ENCODE peak calls at places on chromosomes 2 and 18, in five cellular contexts. One of them, this sample, is unnamed.

GRCh38 chr2:176555781-176556180 is 286.5 kb downstream of the MTX2 start:
- DNase-seq in memory B cell: no peak
- DNase-seq in NCI-H345: no peak
- DNase-seq in kidney: no peak
- DNase-seq in stimulated activated CD4-positive, alpha-beta T cell treated with anti-CD3 and anti-CD28 coated beads, Interleukin-15, amount 100 ng/mL, for 1 hour: no peak
- DNase-seq in this sample: no peak

GRCh38 chr2:179051250-179051649 is 1.3 kb upstream of the CCDC141 start:
- DNase-seq in memory B cell: no peak
- DNase-seq in NCI-H345: no peak
- DNase-seq in kidney: no peak
- DNase-seq in stimulated activated CD4-positive, alpha-beta T cell treated with anti-CD3 and anti-CD28 coated beads, Interleukin-15, amount 100 ng/mL, for 1 hour: no peak
- DNase-seq in this sample: no peak

GRCh38 chr2:178335218-178335617 is 115.8 kb downstream of the PRKRA start:
- DNase-seq in memory B cell: no peak
- DNase-seq in NCI-H345: no peak
- DNase-seq in kidney: no peak
- DNase-seq in stimulated activated CD4-positive, alpha-beta T cell treated with anti-CD3 and anti-CD28 coated beads, Interleukin-15, amount 100 ng/mL, for 1 hour: no peak
- DNase-seq in this sample: no peak

GRCh38 chr2:132562245-132562644 is 107.8 kb downstream of the LYPD1 start:
- DNase-seq in memory B cell: no peak
- DNase-seq in NCI-H345: no peak
- DNase-seq in kidney: no peak
- DNase-seq in stimulated activated CD4-positive, alpha-beta T cell treated with anti-CD3 and anti-CD28 coated beads, Interleukin-15, amount 100 ng/mL, for 1 hour: no peak
- DNase-seq in this sample: no peak

GRCh38 chr2:232170391-232170790 is 208.2 kb upstream of the ALPP start:
- DNase-seq in memory B cell: no peak
- DNase-seq in NCI-H345: no peak
- DNase-seq in kidney: no peak
- DNase-seq in stimulated activated CD4-positive, alpha-beta T cell treated with anti-CD3 and anti-CD28 coated beads, Interleukin-15, amount 100 ng/mL, for 1 hour: no peak
- DNase-seq in this sample: no peak

GRCh38 chr2:37196320-37197195 is at the start of gene CEBPZOS:
- DNase-seq in memory B cell: peak
- DNase-seq in NCI-H345: peak
- DNase-seq in kidney: peak
- DNase-seq in stimulated activated CD4-positive, alpha-beta T cell treated with anti-CD3 and anti-CD28 coated beads, Interleukin-15, amount 100 ng/mL, for 1 hour: peak
- DNase-seq in this sample: peak

GRCh38 chr18:31045599-31045998 is 3.1 kb upstream of the DSC3 start:
- DNase-seq in memory B cell: no peak
- DNase-seq in NCI-H345: no peak
- DNase-seq in kidney: no peak
- DNase-seq in stimulated activated CD4-positive, alpha-beta T cell treated with anti-CD3 and anti-CD28 coated beads, Interleukin-15, amount 100 ng/mL, for 1 hour: no peak
- DNase-seq in this sample: no peak

GRCh38 chr2:192749606-192750200 is 555.0 kb upstream of the TMEFF2 start:
- DNase-seq in memory B cell: no peak
- DNase-seq in NCI-H345: no peak
- DNase-seq in kidney: no peak
- DNase-seq in stimulated activated CD4-positive, alpha-beta T cell treated with anti-CD3 and anti-CD28 coated beads, Interleukin-15, amount 100 ng/mL, for 1 hour: no peak
- DNase-seq in this sample: no peak

This sample was measured in fibroblast of villous mesenchyme.